ENCODE peak calls at places on chromosomes 1 and 21, in nine cellular contexts. C is body of pancreas, A is right lobe of liver, P is suprapubic skin, Q is psoas muscle, S is lung, R is small intestine, N is adrenal gland, X is breast epithelium. M is an unnamed sample. For H3K27me3, the result is how much of the 10 kb centered on the place peaks cover.

GRCh38 chr1:209593747-209594146 is 10.2 kb downstream of the CAMK1G start:
- DNase-seq in R (no peak), X (no peak), C (no peak), S (no peak), N (no peak), A (no peak), P (no peak), Q (no peak), M (no peak)

GRCh38 chr1:151061012-151061401 is 810 bp downstream of the MLLT11 start:
- DNase-seq in R (no peak), S (no peak), X (no peak), Q (no peak), C (no peak), N (no peak), P (no peak), A (no peak), M (peak)

GRCh38 chr1:24929876-24930702 is at the start of gene RUNX3:
- DNase-seq in P (no peak), Q (peak), A (peak), R (peak), S (peak), N (no peak), X (no peak), C (peak), M (peak)

GRCh38 chr1:25033828-25034451 is 103.9 kb upstream of the RUNX3 start:
- DNase-seq in X (no peak), N (peak), R (peak), P (no peak), A (no peak), S (peak), C (peak), Q (peak), M (no peak)

GRCh38 chr1:247440001-247440620 is 17.8 kb downstream of the OR2B11 start:
- DNase-seq in S (no peak), A (no peak), N (no peak), C (no peak), R (no peak), Q (no peak), X (no peak), P (no peak), M (no peak)

GRCh38 chr1:184160236-184160635 is 108.7 kb downstream of the TSEN15 start:
- DNase-seq in R (no peak), P (no peak), N (peak), A (no peak), X (no peak), C (no peak), S (no peak), Q (no peak), M (no peak)

GRCh38 chr21:28936721-28937120 is 56.0 kb downstream of the LTN1 start:
- DNase-seq in X (no peak), A (no peak), Q (no peak), N (no peak), P (no peak), S (no peak), C (no peak), R (no peak), M (no peak)

GRCh38 chr1:38293530-38293929 is 246.9 kb upstream of the POU3F1 start:
- DNase-seq in P (no peak), X (no peak), R (no peak), C (no peak), A (no peak), N (no peak), S (no peak), Q (no peak), M (no peak)

GRCh38 chr1:168093616-168094015 is 43.1 kb downstream of the GPR161 start:
- DNase-seq in P (no peak), Q (no peak), R (no peak), N (no peak), S (no peak), A (no peak), X (no peak), C (no peak), M (no peak)

GRCh38 chr1:44553771-44554170 is 120.5 kb downstream of the TMEM53 start:
- DNase-seq in Q (no peak), R (no peak), S (no peak), X (no peak), N (no peak), P (no peak), A (no peak), C (no peak), M (peak)

GRCh38 chr1:43774359-43774758 is 67.0 kb downstream of the ST3GAL3 start:
- DNase-seq in A (no peak), P (no peak), C (no peak), R (no peak), N (peak), Q (no peak), X (no peak), S (no peak), M (peak)

GRCh38 chr1:178644308-178645120 is 80.5 kb upstream of the RALGPS2 start:
- DNase-seq in S (no peak), A (peak), C (peak), P (no peak), Q (no peak), R (peak), X (no peak), N (peak), M (no peak)

GRCh38 chr1:101474039-101474665 is 237.3 kb downstream of the S1PR1 start:
- DNase-seq in C (no peak), Q (no peak), P (no peak), X (no peak), R (peak), S (no peak), N (no peak), A (no peak), M (no peak)

GRCh38 chr1:19921310-19921709 is 2.1 kb downstream of the PLA2G2E start:
- DNase-seq in N (no peak), S (no peak), R (peak), X (no peak), A (no peak), P (no peak), Q (no peak), C (peak), M (no peak)

GRCh38 chr1:10978719-10979118 is 33.7 kb upstream of the TARDBP start:
- DNase-seq in Q (no peak), P (no peak), C (no peak), X (no peak), R (no peak), A (no peak), S (no peak), N (no peak), M (no peak)

GRCh38 chr1:65509912-65510680 is 89.6 kb downstream of the LEPR start:
- DNase-seq in P (no peak), X (no peak), C (no peak), R (no peak), N (no peak), S (no peak), A (no peak), Q (no peak), M (no peak)

GRCh38 chr1:23667411-23667810 is 24.2 kb upstream of the RPL11 start:
- DNase-seq in R (no peak), P (no peak), X (no peak), A (no peak), S (no peak), C (no peak), Q (no peak), N (no peak), M (no peak)

GRCh38 chr1:78839704-78840277 is 166.7 kb downstream of the ADGRL4 start:
- DNase-seq in Q (no peak), P (no peak), N (no peak), R (peak), A (no peak), C (peak), X (no peak), S (no peak), M (no peak)

GRCh38 chr1:2151252-2151651 is 43.3 kb downstream of the FAAP20 start:
- DNase-seq in N (no peak), R (no peak), X (no peak), S (no peak), Q (no peak), C (peak), P (no peak), A (no peak), M (no peak)

GRCh38 chr1:158813159-158813558 is 18.0 kb upstream of the MNDA start:
- DNase-seq in N (no peak), S (no peak), P (no peak), A (no peak), X (no peak), C (no peak), Q (no peak), R (no peak), M (no peak)

GRCh38 chr1:1920608-1921458 is 1.8 kb upstream of the TMEM52 start:
- DNase-seq in C (no peak), Q (no peak), P (peak), N (peak), R (no peak), A (peak), X (no peak), S (no peak), M (no peak)

GRCh38 chr1:172654535-172654934 is 4.4 kb upstream of the FASLG start:
- DNase-seq in P (no peak), X (no peak), R (no peak), N (no peak), A (no peak), S (no peak), Q (no peak), C (no peak), M (peak)

GRCh38 chr1:181608951-181609350 is 125.6 kb downstream of the CACNA1E start:
- DNase-seq in Q (no peak), P (no peak), S (no peak), A (no peak), X (no peak), R (no peak), N (no peak), C (no peak), M (no peak)

GRCh38 chr1:183241446-183241845 is 55.4 kb downstream of the LAMC2 start:
- DNase-seq in C (no peak), S (no peak), N (no peak), P (no peak), X (no peak), R (no peak), Q (no peak), A (no peak), M (no peak)

GRCh38 chr1:2255420-2256369 is 27.6 kb downstream of the SKI start:
- DNase-seq in N (peak), C (peak), R (peak), P (no peak), X (no peak), A (no peak), Q (peak), S (no peak), M (peak)

GRCh38 chr1:95381980-95382379 is 148.0 kb downstream of the RWDD3 start:
- DNase-seq in S (no peak), A (no peak), R (no peak), N (no peak), X (no peak), P (no peak), Q (no peak), C (no peak), M (no peak)

GRCh38 chr1:40736085-40736531 is 44.6 kb downstream of the NFYC start:
- DNase-seq in S (no peak), P (no peak), N (no peak), Q (no peak), C (no peak), A (no peak), R (no peak), X (no peak), M (no peak)

GRCh38 chr1:184892116-184892515 is 82.2 kb downstream of the NIBAN1 start:
- DNase-seq in Q (no peak), N (no peak), C (no peak), X (no peak), S (no peak), P (no peak), R (no peak), A (no peak), M (no peak)

GRCh38 chr1:119962296-119962968 is 66.1 kb upstream of the ADAM30 start:
- DNase-seq in S (no peak), P (no peak), X (no peak), Q (no peak), C (no peak), N (no peak), A (no peak), R (no peak), M (no peak)

GRCh38 chr1:152072311-152072710 is 16.6 kb downstream of the TCHHL1 start:
- DNase-seq in Q (no peak), N (no peak), P (no peak), C (no peak), X (no peak), R (no peak), S (no peak), A (no peak), M (no peak)
- H3K27me3 ChIP-seq in Q (under half), N (under half), P (under half), C (under half), X (under half), R (under half), S (under half), A (under half), M (under half)

GRCh38 chr1:60470231-60470630 is 396.7 kb upstream of the C1orf87 start:
- DNase-seq in C (no peak), N (no peak), S (no peak), Q (no peak), X (no peak), R (no peak), P (no peak), A (no peak), M (no peak)
- H3K27me3 ChIP-seq in C (under half), N (under half), S (under half), Q (under half), X (under half), R (under half), P (under half), A (under half), M (under half)

GRCh38 chr1:175842545-175842944 is 99.2 kb upstream of the TNR start:
- DNase-seq in P (no peak), N (no peak), Q (no peak), R (no peak), A (no peak), S (no peak), C (no peak), X (no peak), M (no peak)
- H3K27me3 ChIP-seq in P (under half), N (under half), Q (under half), R (under half), A (under half), S (under half), C (under half), X (under half), M (under half)

GRCh38 chr1:204076891-204077290 is 4.0 kb downstream of the SOX13 start:
- DNase-seq in A (no peak), Q (no peak), R (no peak), X (no peak), P (no peak), S (no peak), C (no peak), N (no peak), M (no peak)
- H3K27me3 ChIP-seq in A (under half), Q (under half), R (under half), X (under half), P (under half), S (under half), C (under half), N (under half), M (under half)

GRCh38 chr1:22612657-22613056 is 23.8 kb upstream of the C1QA start:
- DNase-seq in Q (no peak), A (no peak), C (no peak), X (no peak), S (no peak), N (no peak), R (no peak), P (no peak), M (no peak)
- H3K27me3 ChIP-seq in Q (under half), A (under half), C (under half), X (under half), S (under half), N (under half), R (under half), P (half or more), M (under half)

DNA sequence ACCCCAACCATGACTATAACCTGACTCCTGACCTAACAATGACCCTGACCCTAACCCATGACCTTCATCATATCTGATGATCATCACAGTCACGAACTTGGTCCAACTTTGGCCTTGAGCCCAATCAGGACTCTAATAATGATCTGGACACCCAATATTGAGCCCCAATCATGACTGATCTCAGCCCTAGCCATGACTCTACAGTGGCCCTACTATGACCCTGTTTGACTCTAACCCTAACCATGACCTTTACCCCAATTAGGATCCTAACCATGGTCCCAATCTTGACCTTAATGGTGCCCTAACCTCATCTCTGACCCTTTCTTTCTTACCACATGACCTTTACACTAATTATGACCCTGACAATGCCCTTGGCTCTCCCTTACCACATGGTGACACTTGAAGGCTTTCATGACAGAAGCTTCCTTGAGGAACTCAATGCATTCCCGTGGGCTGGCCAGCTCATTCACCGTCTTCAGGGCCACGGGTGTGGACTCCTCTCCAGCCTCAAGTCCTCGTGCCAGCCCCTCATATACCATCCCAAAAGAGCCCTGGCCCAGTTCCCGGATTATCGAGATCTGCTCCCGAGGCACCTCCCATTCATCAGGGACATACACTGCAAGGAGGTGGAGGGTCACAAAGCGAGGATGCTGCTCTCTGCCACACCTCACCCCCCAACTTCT is 16.2 kb downstream of the INSRR start:
- DNase-seq in Q (no peak), S (no peak), R (no peak), C (no peak), X (no peak), P (no peak), N (no peak), A (no peak), M (no peak)
- H3K27me3 ChIP-seq in Q (under half), S (under half), R (under half), C (under half), X (under half), P (half or more), N (under half), A (under half), M (under half)

DNA sequence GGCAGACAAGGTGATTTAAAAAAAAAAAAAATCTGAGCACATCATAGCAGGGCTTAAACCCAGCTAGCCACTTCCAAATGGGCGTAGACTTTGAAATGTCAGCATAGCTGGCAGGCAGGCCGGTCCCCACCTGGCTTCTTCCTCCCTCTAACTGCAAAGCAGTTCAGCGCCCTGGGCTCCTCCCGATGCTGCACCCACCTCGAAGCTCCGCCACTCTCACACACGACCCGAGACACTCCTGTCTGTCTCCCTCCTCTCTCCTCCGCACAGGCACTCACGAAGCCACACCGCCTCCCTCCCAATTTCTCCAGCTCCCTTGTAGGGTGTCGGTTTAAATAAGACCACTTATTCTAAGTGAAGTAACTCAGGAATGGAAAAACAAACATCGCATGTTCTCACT is 301.3 kb downstream of the NPHP4 start:
- DNase-seq in N (no peak), X (no peak), A (no peak), C (no peak), Q (no peak), P (no peak), R (no peak), S (no peak), M (no peak)
- H3K27me3 ChIP-seq in N (under half), X (under half), A (under half), C (under half), Q (under half), P (under half), R (under half), S (under half), M (under half)